ENCODE peak calls at places on chromosome 9, in ten cellular contexts. U is stomach, K is IMR-90, C is GM12892, P is heart left ventricle, O is uterus, D is adrenal gland, M is lower leg skin, G is erythroblast, B is body of pancreas. Y is an unnamed sample.

GRCh38 chr9:94687451-94687850 is 39.0 kb upstream of the AOPEP start:
- DNase-seq in U (no peak), K (no peak), C (no peak), P (no peak), O (no peak), D (peak; percentile 14), M (no peak), G (no peak), B (no peak), Y (no peak)

GRCh38 chr9:70257991-70258691 is 637 bp upstream of the SMC5 start:
- DNase-seq in U (peak; percentile 80), K (peak; percentile 48), C (peak; percentile 1), P (no peak), O (peak; percentile 38), D (peak; percentile 62), M (no peak), G (peak; percentile 63), B (peak; percentile 81), Y (peak; percentile 7)

GRCh38 chr9:133850937-133851336 is 112.8 kb upstream of the SARDH start:
- DNase-seq in U (no peak), K (no peak), C (no peak), P (no peak), O (no peak), D (no peak), M (no peak), G (no peak), B (no peak), Y (no peak)

GRCh38 chr9:138071731-138072130 is 194.1 kb downstream of the CACNA1B start:
- DNase-seq in U (no peak), K (no peak), C (no peak), P (no peak), O (no peak), D (no peak), M (no peak), G (no peak), B (no peak), Y (peak; percentile 1)

GRCh38 chr9:109411818-109412352 is 86.2 kb downstream of the PTPN3 start:
- DNase-seq in U (no peak), K (peak; percentile 50), C (no peak), P (no peak), O (no peak), D (peak; percentile 62), M (no peak), G (no peak), B (no peak), Y (no peak)

GRCh38 chr9:114906922-114907571 is 23.3 kb downstream of the TNFSF8 start:
- DNase-seq in U (no peak), K (peak; percentile 61), C (no peak), P (no peak), O (no peak), D (no peak), M (no peak), G (peak; percentile 3), B (no peak), Y (no peak)

GRCh38 chr9:97696025-97696822 is 916 bp downstream of the XPA start:
- DNase-seq in U (no peak), K (peak; percentile 24), C (no peak), P (no peak), O (no peak), D (no peak), M (no peak), G (peak; percentile 27), B (no peak), Y (no peak)

GRCh38 chr9:3698531-3698930 is 172.7 kb upstream of the RFX3 start:
- DNase-seq in U (no peak), K (no peak), C (no peak), P (no peak), O (no peak), D (no peak), M (no peak), G (no peak), B (no peak), Y (no peak)

GRCh38 chr9:129079829-129080228 is 1.1 kb upstream of the DOLPP1 start:
- DNase-seq in U (no peak), K (no peak), C (no peak), P (no peak), O (no peak), D (no peak), M (no peak), G (peak; percentile 40), B (no peak), Y (no peak)

GRCh38 chr9:129080312-129080607 is 651 bp upstream of the DOLPP1 start:
- DNase-seq in U (no peak), K (no peak), C (no peak), P (no peak), O (no peak), D (no peak), M (no peak), G (no peak), B (no peak), Y (no peak)

GRCh38 chr9:129080608-129081387 is at the start of gene DOLPP1:
- DNase-seq in U (peak; percentile 99), K (peak; percentile 99), C (peak; percentile 100), P (peak; percentile 100), O (peak; percentile 98), D (peak; percentile 100), M (peak; percentile 98), G (peak; percentile 100), B (peak; percentile 99), Y (peak; percentile 100)

GRCh38 chr9:129078691-129079503 is 2.0 kb upstream of the DOLPP1 start:
- DNase-seq in U (no peak), K (no peak), C (no peak), P (no peak), O (no peak), D (no peak), M (no peak), G (peak; percentile 24), B (no peak), Y (no peak)

DNA sequence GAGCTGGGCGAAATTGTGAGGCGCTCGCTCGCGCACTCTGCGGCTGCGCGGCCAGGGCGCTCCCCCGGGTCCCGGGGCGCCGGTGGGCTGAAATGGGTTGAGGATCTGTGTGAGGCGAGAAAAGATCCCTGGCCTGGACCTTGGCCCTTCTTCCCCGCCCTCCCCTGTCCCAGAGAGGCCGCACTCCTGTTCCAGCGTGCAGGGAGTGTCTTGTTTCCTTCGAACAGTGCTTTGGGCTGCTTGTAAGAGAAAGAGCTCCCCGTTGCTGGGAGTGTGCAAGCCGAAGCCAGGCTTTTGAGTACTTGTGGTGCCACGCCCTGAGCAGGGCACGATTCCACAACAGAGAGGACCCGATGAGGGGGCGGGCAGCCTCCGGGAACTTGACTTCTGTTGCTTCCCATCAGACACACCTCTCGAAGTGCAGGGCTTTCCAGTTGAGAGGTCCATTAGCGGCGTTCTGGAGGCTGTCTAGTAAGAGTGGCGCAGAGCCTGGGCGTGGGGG is 528 bp downstream of the DOLPP1 start:
- DNase-seq in U (no peak), K (no peak), C (peak; percentile 98), P (no peak), O (no peak), D (no peak), M (peak; percentile 30), G (peak; percentile 78), B (no peak), Y (peak; percentile 99)
- TF ChIP-seq POLR2A in U (no peak), K (no peak), C (peak; percentile 39), P (no peak), O (no peak), D (no peak), M (no peak), G (no peak), B (no peak), Y (no peak)

GRCh38 chr9:127578952-127579853 is 32.9 kb upstream of the STXBP1 start:
- DNase-seq in U (peak; percentile 87), K (peak; percentile 98), C (no peak), P (peak; percentile 93), O (peak; percentile 87), D (peak; percentile 98), M (peak; percentile 88), G (peak; percentile 78), B (peak; percentile 92), Y (no peak)
- TF ChIP-seq POLR2A in U (no peak), K (peak; percentile 15), C (no peak), P (peak; percentile 45), O (no peak), D (no peak), M (no peak), G (peak; percentile 70), B (peak; percentile 62), Y (no peak)

GRCh38 chr9:6677803-6678202 is 32.3 kb upstream of the GLDC start:
- DNase-seq in U (no peak), K (no peak), C (no peak), P (no peak), O (no peak), D (no peak), M (no peak), G (no peak), B (no peak), Y (no peak)

GRCh38 chr9:6681957-6682501 is 36.5 kb upstream of the GLDC start:
- DNase-seq in U (no peak), K (no peak), C (no peak), P (no peak), O (no peak), D (no peak), M (peak; percentile 17), G (no peak), B (no peak), Y (no peak)

GRCh38 chr9:6681147-6681956 is 35.8 kb upstream of the GLDC start:
- DNase-seq in U (peak; percentile 97), K (peak; percentile 98), C (peak; percentile 82), P (peak; percentile 98), O (peak; percentile 95), D (peak; percentile 99), M (peak; percentile 93), G (peak; percentile 97), B (peak; percentile 98), Y (peak; percentile 78)

GRCh38 chr9:6676254-6676928 is 30.9 kb upstream of the GLDC start:
- DNase-seq in U (no peak), K (no peak), C (no peak), P (no peak), O (no peak), D (no peak), M (no peak), G (no peak), B (no peak), Y (no peak)

DNA sequence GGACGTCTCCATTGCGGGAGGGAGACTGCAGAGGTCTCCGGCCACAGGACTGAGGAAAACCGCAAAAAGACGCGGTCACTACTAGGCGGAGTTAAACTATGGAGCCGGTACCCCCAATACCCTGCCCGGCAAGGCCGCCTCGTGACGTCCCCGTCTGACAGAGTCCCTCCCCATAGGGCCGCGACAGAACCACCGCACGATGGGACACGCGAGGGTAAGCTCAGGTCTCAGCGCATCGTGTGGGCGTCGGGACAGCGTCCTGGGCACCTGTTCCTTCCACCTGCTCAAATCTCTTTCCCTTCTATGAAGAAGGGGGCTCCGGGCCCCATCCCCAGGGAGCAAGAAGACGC is 35.2 kb upstream of the GLDC start:
- DNase-seq in U (peak; percentile 63), K (peak; percentile 40), C (peak; percentile 46), P (peak; percentile 77), O (peak; percentile 55), D (peak; percentile 86), M (peak; percentile 47), G (peak; percentile 87), B (peak; percentile 59), Y (peak; percentile 43)
- TF ChIP-seq POLR2A in U (no peak), K (no peak), C (no peak), P (no peak), O (no peak), D (no peak), M (no peak), G (no peak), B (no peak), Y (no peak)

DNA sequence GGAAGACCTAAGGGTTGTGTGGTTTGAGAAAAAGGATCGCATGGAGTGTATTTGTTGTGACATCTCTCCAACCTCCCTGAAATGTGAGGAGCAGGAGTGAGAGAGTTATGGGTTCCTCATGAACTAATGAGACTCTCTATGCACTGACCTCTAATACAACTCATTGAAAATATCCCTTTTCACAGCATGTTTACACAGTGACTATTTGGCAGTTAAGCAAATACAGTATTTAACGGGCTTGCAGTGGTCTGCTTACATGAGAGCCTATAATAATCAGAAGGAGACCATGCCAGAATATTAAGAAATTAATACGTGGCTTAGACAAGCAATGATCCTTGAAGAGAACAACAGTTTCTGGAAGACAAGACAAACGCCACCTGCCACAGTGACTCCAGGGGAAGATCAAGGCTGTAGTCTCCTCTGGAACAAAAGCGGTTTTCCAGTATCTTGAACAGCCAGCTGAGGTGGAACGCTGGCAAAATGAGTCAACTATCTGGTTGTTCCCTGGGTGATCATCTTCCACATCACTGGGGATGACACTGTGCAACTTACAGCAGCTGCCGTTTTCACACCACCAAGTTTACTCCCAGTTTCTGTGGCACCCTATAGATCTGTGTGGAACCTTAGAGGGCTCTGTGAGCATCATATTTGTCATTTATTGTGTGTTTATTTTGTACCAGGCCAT is 424.5 kb downstream of the DMAC1 start:
- DNase-seq in U (no peak), K (no peak), C (no peak), P (no peak), O (no peak), D (no peak), M (no peak), G (no peak), B (no peak), Y (no peak)
- TF ChIP-seq POLR2A in U (no peak), K (no peak), C (no peak), P (no peak), O (no peak), D (no peak), M (no peak), G (no peak), B (no peak), Y (no peak)

Y was measured in GM12891.